ENCODE peak calls at places on chromosomes 12 and 14, in five cellular contexts. T is SK-N-SH, A is endothelial cell of umbilical vein, P is spleen, G is K562. D is an unnamed sample.

GRCh38 chr14:92511472-92512247 is 1.9 kb upstream of the RIN3 start:
- DNase-seq in T (peak; percentile 33), A (peak; percentile 91), P (no peak), G (no peak), D (no peak)

GRCh38 chr12:24069532-24070395 is 120.3 kb upstream of the SOX5 start:
- DNase-seq in T (no peak), A (no peak), P (no peak), G (no peak), D (no peak)

GRCh38 chr12:109775172-109775881 is 57.9 kb downstream of the TRPV4 start:
- DNase-seq in T (peak; percentile 76), A (peak; percentile 62), P (peak; percentile 87), G (peak; percentile 86), D (peak; percentile 58)

GRCh38 chr12:122865268-122866231 is 30.3 kb downstream of the HIP1R start:
- DNase-seq in T (peak; percentile 79), A (peak; percentile 40), P (peak; percentile 79), G (peak; percentile 61), D (no peak)

GRCh38 chr14:58639842-58640484 is 2.2 kb downstream of the DACT1 start:
- DNase-seq in T (peak; percentile 78), A (peak; percentile 58), P (no peak), G (no peak), D (no peak)

GRCh38 chr14:76067536-76067935 is 82.0 kb downstream of the IFT43 start:
- DNase-seq in T (no peak), A (no peak), P (no peak), G (no peak), D (no peak)

GRCh38 chr12:13036881-13037280 is 7.3 kb upstream of the FAM234B start:
- DNase-seq in T (no peak), A (no peak), P (no peak), G (no peak), D (no peak)

GRCh38 chr12:123089631-123090353 is 61.1 kb downstream of the PITPNM2 start:
- DNase-seq in T (no peak), A (peak; percentile 84), P (no peak), G (peak; percentile 63), D (no peak)

GRCh38 chr12:52423035-52423434 is 11.1 kb downstream of the KRT75 start:
- DNase-seq in T (no peak), A (no peak), P (no peak), G (no peak), D (no peak)

GRCh38 chr14:23142826-23143225 is 23.8 kb upstream of the CEBPE start:
- DNase-seq in T (no peak), A (no peak), P (no peak), G (no peak), D (no peak)

GRCh38 chr12:75366629-75367028 is 24.3 kb upstream of the GLIPR1L2 start:
- DNase-seq in T (no peak), A (peak; percentile 2), P (no peak), G (no peak), D (no peak)

GRCh38 chr12:40770781-40771180 is 78.5 kb downstream of the CNTN1 start:
- DNase-seq in T (no peak), A (no peak), P (no peak), G (no peak), D (no peak)

GRCh38 chr12:58564721-58565120 is 355.6 kb downstream of the LRIG3 start:
- DNase-seq in T (no peak), A (no peak), P (no peak), G (no peak), D (no peak)

GRCh38 chr12:89994901-89995300 is 286.3 kb upstream of the ATP2B1 start:
- DNase-seq in T (no peak), A (no peak), P (no peak), G (no peak), D (no peak)

GRCh38 chr12:94994312-94994711 is 9.2 kb downstream of the NDUFA12 start:
- DNase-seq in T (no peak), A (no peak), P (no peak), G (peak; percentile 19), D (no peak)

GRCh38 chr12:107296681-107297086 is 203.3 kb upstream of the CRY1 start:
- DNase-seq in T (no peak), A (no peak), P (no peak), G (no peak), D (no peak)

GRCh38 chr14:99191663-99192621 is 80.1 kb downstream of the BCL11B start:
- DNase-seq in T (no peak), A (peak; percentile 46), P (peak; percentile 64), G (no peak), D (peak; percentile 62)

GRCh38 chr12:75816892-75817291 is 214.7 kb downstream of the PHLDA1 start:
- DNase-seq in T (no peak), A (peak; percentile 48), P (no peak), G (no peak), D (no peak)

GRCh38 chr12:26112703-26113147 is 12.1 kb downstream of the BHLHE41 start:
- DNase-seq in T (no peak), A (no peak), P (no peak), G (no peak), D (no peak)

GRCh38 chr12:71303199-71303598 is 136.4 kb upstream of the LGR5 start:
- DNase-seq in T (no peak), A (no peak), P (no peak), G (no peak), D (no peak)

GRCh38 chr14:22630066-22630465 is 14.1 kb downstream of the OR6J1 start:
- DNase-seq in T (no peak), A (no peak), P (no peak), G (no peak), D (no peak)

GRCh38 chr14:65256714-65257113 is 154.4 kb upstream of the MAX start:
- DNase-seq in T (no peak), A (no peak), P (no peak), G (no peak), D (no peak)

GRCh38 chr12:13195848-13196301 is 651 bp upstream of the EMP1 start:
- DNase-seq in T (no peak), A (no peak), P (no peak), G (no peak), D (no peak)

GRCh38 chr14:30873308-30874119 is 845 bp upstream of the COCH start:
- DNase-seq in T (no peak), A (no peak), P (no peak), G (no peak), D (no peak)

GRCh38 chr12:6914246-6914947 is at the start of gene ENO2:
- DNase-seq in T (peak; percentile 91), A (peak; percentile 51), P (peak; percentile 94), G (peak; percentile 51), D (no peak)

GRCh38 chr12:82673698-82674097 is 13.0 kb upstream of the TMTC2 start:
- DNase-seq in T (no peak), A (no peak), P (no peak), G (no peak), D (no peak)

GRCh38 chr14:91244501-91244901 is at the start of gene GPR68:
- DNase-seq in T (peak; percentile 79), A (no peak), P (peak; percentile 79), G (no peak), D (no peak)

GRCh38 chr14:89384636-89385035 is 32.4 kb downstream of the FOXN3 start:
- DNase-seq in T (no peak), A (no peak), P (no peak), G (no peak), D (no peak)

DNA sequence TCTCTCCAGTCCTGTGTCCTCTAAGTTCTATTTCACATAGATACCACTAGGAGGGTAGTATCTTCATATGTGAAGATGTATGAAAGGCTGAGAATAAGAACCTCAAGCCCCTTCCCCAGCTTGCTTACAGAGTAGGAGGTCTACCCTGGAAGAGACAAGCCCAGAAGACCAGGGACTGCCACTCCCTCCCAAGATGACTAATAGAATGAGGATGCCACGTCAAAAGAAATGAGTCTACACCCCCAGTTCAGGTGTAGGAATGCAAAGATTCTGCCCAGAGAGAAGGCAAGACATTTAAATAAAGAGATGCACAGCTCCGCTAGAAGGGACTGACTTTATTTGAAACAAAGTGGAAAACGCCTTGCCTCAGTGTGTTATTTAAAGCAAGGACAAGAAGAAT is 1006.0 kb upstream of the USP15 start:
- DNase-seq in T (no peak), A (no peak), P (no peak), G (no peak), D (no peak)
- TF ChIP-seq CTCF in T (no peak), A (no peak), P (no peak), G (no peak), D (no peak)

DNA sequence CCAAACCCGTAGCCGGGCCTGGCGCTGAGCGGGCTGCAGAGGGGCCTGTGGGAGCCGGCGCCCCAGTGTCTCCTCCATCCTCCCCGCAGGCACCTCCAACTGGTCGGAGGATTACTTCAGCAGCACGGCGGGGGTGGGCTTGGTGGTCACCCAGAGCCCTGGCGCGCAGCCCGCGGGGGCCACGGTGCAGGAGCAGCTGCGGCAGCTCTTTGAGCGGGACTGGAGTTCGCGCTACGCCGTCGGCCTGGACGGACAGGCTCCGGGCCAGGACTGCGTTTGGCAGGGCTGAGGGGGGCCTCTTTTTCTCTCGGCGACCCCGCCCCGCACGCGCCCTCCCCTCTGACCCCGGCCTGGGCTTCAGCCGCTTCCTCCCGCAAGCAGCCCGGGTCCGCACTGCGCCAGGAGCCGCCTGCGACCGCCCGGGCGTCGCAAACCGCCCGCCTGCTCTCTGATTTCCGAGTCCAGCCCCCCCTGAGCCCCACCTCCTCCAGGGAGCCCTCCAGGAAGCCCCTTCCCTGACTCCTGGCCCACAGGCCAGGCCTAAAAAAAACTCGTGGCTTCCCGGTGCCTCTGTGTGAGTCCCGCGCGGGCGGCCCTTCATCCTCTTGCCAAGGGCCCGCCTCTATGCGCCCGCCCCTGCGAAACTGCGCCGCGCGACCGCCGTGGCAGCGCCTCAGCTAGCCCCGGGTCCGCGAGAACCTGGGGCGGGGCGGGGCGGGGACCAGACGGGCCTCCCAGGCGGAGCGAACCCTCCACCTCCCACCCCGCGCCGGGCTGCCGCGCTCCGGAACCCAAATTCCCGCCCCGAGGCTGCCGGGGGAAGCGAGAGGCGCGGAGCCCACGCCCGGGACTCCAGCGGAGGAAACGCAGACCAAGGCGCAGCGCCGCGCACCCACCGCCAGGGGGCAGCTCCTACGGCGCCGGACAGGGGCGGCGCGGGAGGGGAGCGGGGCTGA is 8.3 kb downstream of the PLD4 start:
- DNase-seq in T (peak; percentile 97), A (peak; percentile 60), P (peak; percentile 96), G (peak; percentile 85), D (peak; percentile 68)
- TF ChIP-seq POLR2AphosphoS5 in T (no peak), A (peak; percentile 34), P (peak; percentile 75), G (no peak), D (no peak)

GRCh38 chr14:61561144-61561543 is 134.2 kb upstream of the HIF1A start:
- DNase-seq in T (peak; percentile 47), A (peak; percentile 62), P (no peak), G (no peak), D (no peak)
- TF ChIP-seq CTCF in T (peak; percentile 45), A (peak; percentile 27), P (no peak), G (peak; percentile 14), D (no peak)

DNA sequence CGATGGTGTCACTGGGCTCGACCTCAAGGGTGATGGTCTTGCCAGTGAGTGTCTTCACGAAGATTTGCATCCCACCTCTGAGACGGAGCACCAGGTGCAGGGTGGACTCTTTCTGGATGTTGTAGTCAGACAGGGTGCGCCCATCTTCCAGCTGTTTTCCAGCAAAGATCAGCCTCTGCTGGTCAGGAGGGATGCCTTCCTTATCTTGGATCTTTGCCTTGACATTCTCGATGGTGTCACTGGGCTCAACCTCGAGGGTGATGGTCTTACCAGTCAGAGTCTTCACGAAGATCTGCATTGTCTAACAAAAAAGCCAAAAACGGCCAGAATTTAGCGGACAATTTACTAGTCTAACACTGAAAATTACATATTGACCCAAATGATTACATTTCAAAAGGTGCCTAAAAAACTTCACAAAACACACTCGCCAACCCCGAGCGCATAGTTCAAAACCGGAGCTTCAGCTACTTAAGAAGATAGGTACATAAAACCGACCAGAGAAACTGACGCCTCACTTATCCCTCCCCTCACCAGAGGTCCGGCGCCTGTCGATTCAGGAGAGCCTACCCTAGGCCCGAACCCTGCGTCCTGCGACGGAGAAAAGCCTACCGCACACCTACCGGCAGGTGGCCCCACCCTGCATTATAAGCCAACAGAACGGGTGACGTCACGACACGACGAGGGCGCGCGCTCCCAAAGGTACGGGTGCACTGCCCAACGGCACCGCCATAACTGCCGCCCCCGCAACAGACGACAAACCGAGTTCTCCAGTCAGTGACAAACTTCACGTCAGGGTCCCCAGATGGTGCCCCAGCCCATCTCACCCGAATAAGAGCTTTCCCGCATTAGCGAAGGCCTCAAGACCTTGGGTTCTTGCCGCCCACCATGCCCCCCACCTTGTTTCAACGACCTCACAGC is 717 bp downstream of the UBC start:
- DNase-seq in T (peak; percentile 64), A (peak; percentile 78), P (peak; percentile 98), G (peak; percentile 74), D (peak; percentile 90)
- TF ChIP-seq POLR2AphosphoS5 in T (no peak), A (no peak), P (no peak), G (peak; percentile 15), D (no peak)

D was measured in breast epithelium.